ENCODE peak calls at places on chromosomes 11 and 22, in four cellular contexts. F is GM12878, S is HepG2, Q is K562. O is an unnamed sample.

GRCh38 chr11:130606181-130606580 is 157.7 kb downstream of the ADAMTS15 start:
- DNase-seq in F (no peak), S (no peak), Q (no peak), O (no peak)

GRCh38 chr11:60563553-60564235 is 48.5 kb downstream of the MS4A13 start:
- DNase-seq in F (no peak), S (no peak), Q (no peak), O (peak; percentile 29)

GRCh38 chr22:42930810-42931420 is 73.8 kb upstream of the ARFGAP3 start:
- DNase-seq in F (no peak), S (peak; percentile 53), Q (no peak), O (no peak)

GRCh38 chr11:1825039-1825740 is 9.6 kb upstream of the SYT8 start:
- DNase-seq in F (no peak), S (peak; percentile 84), Q (peak; percentile 92), O (peak; percentile 93)

GRCh38 chr22:45884201-45885067 is 92.5 kb downstream of the WNT7B start:
- DNase-seq in F (no peak), S (no peak), Q (no peak), O (peak; percentile 11)

GRCh38 chr11:14500181-14500651 is 605 bp upstream of the COPB1 start:
- DNase-seq in F (peak; percentile 30), S (peak; percentile 39), Q (peak; percentile 56), O (no peak)

GRCh38 chr11:85752201-85752889 is 58.6 kb downstream of the SYTL2 start:
- DNase-seq in F (no peak), S (no peak), Q (no peak), O (no peak)

GRCh38 chr11:60946601-60947265 is 5.2 kb downstream of the SLC15A3 start:
- DNase-seq in F (no peak), S (no peak), Q (no peak), O (no peak)

GRCh38 chr11:110087820-110088534 is 5.2 kb upstream of the ZC3H12C start:
- DNase-seq in F (no peak), S (no peak), Q (no peak), O (no peak)

DNA sequence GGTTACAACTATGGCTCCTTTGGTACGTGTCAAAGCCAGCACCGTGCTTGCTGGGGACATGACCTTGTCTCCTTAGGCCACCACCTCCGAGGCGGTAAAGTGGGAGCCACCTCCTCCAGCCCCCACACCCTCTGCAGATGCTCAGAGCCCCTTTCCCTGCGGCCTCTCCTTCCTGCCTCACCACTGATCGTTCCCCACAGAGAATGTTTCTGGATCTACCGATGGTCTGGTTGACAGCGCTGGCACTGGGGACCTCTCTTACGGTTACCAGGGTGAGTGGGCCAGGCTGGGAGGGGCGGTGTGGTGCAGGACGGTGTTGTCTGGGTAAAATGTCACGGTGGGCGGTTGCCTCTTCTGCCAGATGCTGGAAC is 8.9 kb downstream of the SIDT2 start:
- DNase-seq in F (no peak), S (no peak), Q (no peak), O (no peak)
- TF ChIP-seq CBFB in F (no peak), S (no peak), Q (no peak), O (no peak)

DNA sequence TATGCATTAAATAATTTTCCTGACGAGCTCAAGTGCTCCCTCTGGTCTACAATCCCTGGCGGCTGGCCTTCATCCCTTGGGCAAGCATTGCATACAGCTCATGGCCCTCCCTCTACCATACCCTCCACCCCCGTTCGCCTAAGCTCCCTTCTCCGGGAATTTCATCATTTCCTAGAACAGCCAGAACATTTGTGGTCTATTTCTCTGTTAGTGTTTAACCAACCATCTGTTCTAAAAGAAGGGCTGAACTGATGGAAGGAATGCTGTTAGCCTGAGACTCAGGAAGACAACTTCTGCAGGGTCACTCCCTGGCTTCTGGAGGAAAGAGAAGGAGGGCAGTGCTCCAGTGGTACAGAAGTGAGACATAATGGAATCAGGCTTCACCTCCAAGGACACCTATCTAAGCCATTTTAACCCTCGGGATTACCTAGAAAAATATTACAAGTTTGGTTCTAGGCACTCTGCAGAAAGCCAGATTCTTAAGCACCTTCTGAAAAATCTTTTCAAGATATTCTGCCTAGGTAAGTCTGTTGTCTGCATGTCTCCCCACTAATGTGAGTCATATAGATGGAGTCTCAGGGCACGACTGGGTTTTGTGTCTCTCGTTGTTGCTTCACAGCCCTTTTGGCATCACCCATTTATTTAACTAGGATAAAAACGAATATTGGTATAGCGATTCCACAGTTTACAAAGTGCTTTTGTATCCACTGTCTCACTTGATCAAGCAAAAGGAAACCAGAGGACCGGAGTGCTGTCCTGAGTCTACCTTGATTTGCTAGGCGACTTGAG is at the start of gene NNMT:
- DNase-seq in F (no peak), S (no peak), Q (no peak), O (no peak)
- TF ChIP-seq CBFB in F (no peak), S (no peak), Q (no peak), O (no peak)

DNA sequence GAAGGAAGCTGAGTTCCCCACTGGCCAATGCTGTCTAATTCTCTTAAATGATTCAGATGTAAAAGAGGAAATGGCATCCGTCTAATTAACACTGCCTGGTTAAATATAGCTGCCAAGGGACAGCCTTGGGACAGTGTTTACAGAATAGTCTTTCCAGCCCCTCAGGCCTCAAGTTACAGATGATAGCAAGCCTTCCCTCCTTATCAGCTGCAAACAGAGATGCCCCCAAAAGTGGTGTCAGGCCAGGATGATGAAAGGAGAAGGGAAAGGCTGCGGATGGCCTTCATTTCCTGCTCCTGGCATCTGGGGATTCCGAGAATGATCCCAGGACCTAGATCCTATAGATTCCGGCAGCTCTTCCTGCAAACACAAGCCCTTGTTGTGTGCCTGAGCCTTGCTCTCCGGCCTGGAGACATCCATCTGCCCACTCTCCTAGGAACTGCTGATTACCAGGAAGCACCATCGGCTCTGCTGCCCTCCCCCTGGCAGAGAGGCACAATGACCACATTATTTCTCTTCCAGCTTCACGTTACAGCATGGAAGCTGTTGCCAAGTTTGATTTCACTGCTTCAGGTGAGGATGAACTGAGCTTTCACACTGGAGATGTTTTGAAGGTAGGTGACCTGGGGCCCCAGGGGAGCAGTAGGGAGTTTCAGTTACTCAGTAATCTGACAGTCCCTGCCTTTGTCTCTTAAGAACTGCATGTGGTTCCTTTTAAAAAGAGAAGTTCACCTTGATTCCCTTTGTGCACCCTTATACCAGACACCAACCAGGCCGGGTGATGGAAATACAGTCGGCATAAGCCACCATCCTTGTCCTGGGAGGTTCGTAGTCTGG is 13.4 kb upstream of the TMA7B start:
- DNase-seq in F (no peak), S (no peak), Q (peak; percentile 81), O (no peak)
- TF ChIP-seq CBFB in F (no peak), S (no peak), Q (no peak), O (no peak)

DNA sequence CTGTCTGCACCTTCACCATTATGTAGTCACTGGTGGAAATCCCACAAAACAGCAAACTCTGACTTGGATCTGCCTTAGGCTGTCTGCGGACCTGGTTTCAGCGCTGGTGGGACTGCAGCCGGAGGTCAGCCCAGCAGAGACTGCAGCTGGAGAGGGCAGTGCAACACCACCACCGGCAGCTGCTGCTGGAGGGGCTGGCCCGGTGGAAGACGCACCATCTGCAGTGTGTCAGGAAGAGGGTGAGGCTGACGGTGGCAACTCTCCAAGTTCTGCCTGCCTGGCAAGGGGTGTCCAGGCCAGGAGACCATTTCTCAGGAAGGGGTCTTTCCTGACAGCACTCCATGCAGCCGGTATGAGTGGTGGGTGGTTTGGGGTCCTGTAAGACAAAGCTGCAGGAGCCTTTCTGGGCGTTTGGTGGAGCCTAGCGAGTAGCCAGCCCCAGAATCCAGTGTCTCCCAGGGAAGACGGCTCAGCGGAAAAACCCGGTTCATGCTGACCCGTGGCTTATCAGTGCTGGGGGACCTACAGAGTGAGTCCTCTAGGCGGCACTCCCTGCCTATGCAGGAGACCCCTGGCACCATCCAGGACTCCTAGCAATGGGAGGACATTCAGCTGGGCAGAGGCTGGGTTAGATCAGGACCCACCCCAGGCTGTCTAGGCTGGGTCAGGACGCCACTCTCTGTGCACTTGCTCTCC is 50.8 kb downstream of the PISD start:
- DNase-seq in F (no peak), S (no peak), Q (no peak), O (no peak)
- TF ChIP-seq CBFB in F (no peak), S (no peak), Q (no peak), O (no peak)

GRCh38 chr11:38530226-38530625 is 1932.2 kb upstream of the RAG2 start:
- DNase-seq in F (no peak), S (no peak), Q (no peak), O (no peak)
- TF ChIP-seq CBFB in F (no peak), S (no peak), Q (no peak), O (no peak)

DNA sequence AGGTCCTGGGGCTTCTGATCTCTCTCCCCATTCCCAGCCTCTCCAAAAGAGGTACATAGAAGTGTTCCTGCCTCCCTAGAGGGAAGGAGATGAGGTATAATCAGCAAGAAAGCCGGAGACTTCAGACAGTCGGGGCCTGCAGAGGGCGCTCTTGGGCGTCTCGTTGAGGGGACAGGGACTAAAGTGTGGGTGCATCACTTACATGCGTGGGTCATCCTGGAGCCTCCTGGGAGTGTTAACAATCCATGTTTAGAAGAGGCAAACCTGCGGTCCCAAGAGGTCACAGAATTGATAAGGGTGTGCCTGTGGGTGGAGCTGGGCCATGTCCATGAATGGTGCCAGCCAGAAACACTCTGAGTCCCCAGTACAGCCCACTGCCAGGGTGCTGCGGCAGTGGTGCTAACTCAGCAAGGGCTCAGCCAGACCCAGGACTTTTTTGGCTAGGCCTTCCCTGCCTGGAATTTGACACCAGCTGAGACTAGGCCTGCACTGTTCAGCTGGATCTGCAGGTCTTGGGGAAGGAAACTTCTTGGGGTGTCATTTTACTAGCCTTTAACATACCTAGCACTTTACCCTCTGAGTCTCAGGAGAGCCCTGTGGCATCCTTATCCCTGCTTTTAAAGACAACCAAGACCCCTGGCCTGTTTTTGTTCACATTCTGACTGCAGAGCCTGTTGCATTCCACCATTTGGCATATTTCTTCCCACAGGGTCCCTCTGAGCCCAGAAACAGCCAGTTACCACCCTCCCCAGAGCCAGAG is 5.5 kb downstream of the YDJC start:
- DNase-seq in F (no peak), S (no peak), Q (peak; percentile 90), O (peak; percentile 85)
- TF ChIP-seq CBFB in F (no peak), S (no peak), Q (no peak), O (no peak)

DNA sequence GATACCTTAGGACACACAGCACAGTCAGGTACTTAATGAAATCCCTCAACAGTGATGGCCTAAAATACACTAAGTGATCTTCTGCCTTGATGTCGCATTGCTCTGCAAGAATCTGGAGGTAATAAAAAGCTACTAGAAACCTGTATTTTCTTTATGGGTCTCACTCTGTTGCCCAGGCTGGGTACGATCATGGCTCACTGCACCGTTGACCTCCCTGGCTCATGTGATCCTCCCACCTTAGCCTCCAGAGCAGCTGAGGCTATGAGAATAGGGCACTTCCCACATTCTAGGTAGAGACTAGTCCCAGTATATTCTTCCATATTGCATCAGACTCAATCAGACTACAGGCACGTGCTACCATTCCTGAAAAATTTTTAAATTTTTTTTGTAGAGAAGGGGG is 21.7 kb downstream of the VSIG10L2 start:
- DNase-seq in F (no peak), S (no peak), Q (no peak), O (no peak)
- TF ChIP-seq CBFB in F (no peak), S (no peak), Q (no peak), O (no peak)

DNA sequence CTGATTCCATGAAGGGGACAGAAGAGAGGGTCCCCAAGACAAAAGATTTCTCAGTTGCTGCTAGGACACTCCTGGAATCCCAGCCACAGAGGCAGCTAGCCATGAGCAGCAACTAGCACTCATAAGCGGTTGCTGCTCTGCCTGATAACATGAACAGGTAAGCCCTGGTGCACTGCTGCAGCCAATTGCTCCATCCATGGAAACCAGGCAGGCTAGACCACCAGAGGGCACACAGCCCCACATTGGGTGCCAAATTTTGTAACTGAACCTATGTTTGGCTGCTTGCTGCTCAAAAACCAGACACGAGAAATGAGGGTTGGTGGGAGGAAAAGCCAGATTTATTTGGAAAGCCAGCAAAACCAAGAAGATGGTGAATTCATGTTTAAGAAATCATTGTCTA is 21.9 kb upstream of the QSER1 start:
- DNase-seq in F (no peak), S (no peak), Q (peak; percentile 25), O (peak; percentile 61)
- TF ChIP-seq CBFB in F (no peak), S (no peak), Q (no peak), O (no peak)

O was measured in WTC11.